ENCODE peak calls at places on chromosomes 16 and 17, in eight cellular contexts. W is neural progenitor cell; X is PC-3; G is SK-N-SH; K is IMR-90; H is colonic mucosa; F is CD8-positive, alpha-beta T cell; D is K562. R is an unnamed sample.

GRCh38 chr17:10114931-10115535 is 83.4 kb downstream of the GAS7 start:
- DNase-seq in X (peak; percentile 46), F (peak; percentile 66), W (no peak), G (peak; percentile 75), H (peak; percentile 77), D (no peak), K (peak; percentile 97), R (peak; percentile 39)

GRCh38 chr16:53429221-53429943 is 4.9 kb upstream of the RBL2 start:
- DNase-seq in F (no peak), W (no peak), G (peak; percentile 48), D (peak; percentile 60), H (no peak), X (peak; percentile 55), K (peak; percentile 79), R (no peak)

GRCh38 chr16:88331989-88332920 is 50.5 kb upstream of the ZNF469 start:
- DNase-seq in D (no peak), K (peak; percentile 100), X (peak; percentile 98), W (no peak), H (no peak), F (no peak), G (no peak), R (no peak)

GRCh38 chr17:44324571-44325275 is at the start of gene SLC25A39:
- DNase-seq in W (peak; percentile 96), K (peak; percentile 93), H (peak; percentile 95), D (peak; percentile 97), G (peak; percentile 98), X (peak; percentile 98), F (peak; percentile 95), R (peak; percentile 90)

GRCh38 chr16:66127459-66128362 is 238.8 kb upstream of the CDH5 start:
- DNase-seq in H (no peak), D (no peak), G (peak; percentile 56), K (no peak), F (no peak), W (peak; percentile 51), X (peak; percentile 23), R (no peak)

GRCh38 chr17:77846531-77847085 is 111.9 kb upstream of the TNRC6C start:
- DNase-seq in W (no peak), H (no peak), F (no peak), K (no peak), D (no peak), X (no peak), G (no peak), R (no peak)

GRCh38 chr17:82756166-82756565 is 4.3 kb downstream of the TBCD start:
- DNase-seq in F (no peak), D (no peak), G (no peak), W (no peak), K (no peak), X (no peak), H (no peak), R (no peak)

GRCh38 chr16:55179858-55180585 is 144.0 kb upstream of the IRX6 start:
- DNase-seq in X (no peak), D (no peak), K (no peak), G (no peak), F (no peak), H (no peak), W (peak; percentile 54), R (no peak)

GRCh38 chr16:2486645-2487516 is 12.0 kb downstream of the TBC1D24 start:
- DNase-seq in K (peak; percentile 23), W (peak; percentile 52), F (peak; percentile 72), H (peak; percentile 64), D (no peak), G (no peak), X (no peak), R (peak; percentile 67)

GRCh38 chr17:61581611-61582349 is 9.2 kb downstream of the NACA2 start:
- DNase-seq in G (no peak), D (no peak), H (no peak), X (peak; percentile 53), F (no peak), W (no peak), K (peak; percentile 2), R (no peak)

GRCh38 chr17:2549392-2550211 is 37.9 kb upstream of the METTL16 start:
- DNase-seq in D (no peak), K (no peak), H (no peak), F (no peak), W (peak; percentile 20), X (no peak), G (no peak), R (no peak)

GRCh38 chr16:87314990-87315420 is 2.2 kb downstream of the C16orf95 start:
- DNase-seq in G (no peak), X (no peak), D (no peak), F (no peak), K (no peak), W (no peak), H (no peak), R (no peak)

GRCh38 chr16:11977206-11978041 is 890 bp downstream of the SNX29 start:
- DNase-seq in D (peak; percentile 49), K (peak; percentile 82), H (no peak), F (no peak), X (peak; percentile 71), G (peak; percentile 52), W (peak; percentile 35), R (no peak)

GRCh38 chr16:71431176-71431575 is 10.7 kb downstream of the TLE7 start:
- DNase-seq in D (no peak), F (no peak), H (no peak), G (no peak), K (no peak), X (no peak), W (no peak), R (no peak)

GRCh38 chr16:23803591-23804123 is 32.1 kb upstream of the PRKCB start:
- DNase-seq in F (peak; percentile 62), X (peak; percentile 44), H (peak; percentile 73), D (peak; percentile 91), W (peak; percentile 81), G (peak; percentile 66), K (peak; percentile 8), R (peak; percentile 72)

GRCh38 chr17:31907342-31907975 is 6.0 kb upstream of the UTP6 start:
- DNase-seq in D (peak; percentile 17), G (no peak), W (no peak), F (no peak), X (peak; percentile 28), K (peak; percentile 70), H (peak; percentile 32), R (no peak)

GRCh38 chr16:2745961-2746360 is 6.5 kb upstream of the SRRM2 start:
- DNase-seq in K (no peak), X (no peak), D (no peak), F (no peak), H (no peak), W (no peak), G (no peak), R (no peak)

GRCh38 chr17:62030264-62030663 is 34.8 kb downstream of the MED13 start:
- DNase-seq in D (no peak), K (no peak), H (no peak), F (no peak), W (no peak), G (no peak), X (no peak), R (no peak)

GRCh38 chr17:47720754-47721533 is 12.1 kb upstream of the TBX21 start:
- DNase-seq in W (peak; percentile 48), F (peak; percentile 66), H (no peak), X (peak; percentile 88), D (no peak), G (peak; percentile 70), K (no peak), R (peak; percentile 61)
- TF ChIP-seq CTCF in W (no peak), F (no peak), H (no peak), X (peak; percentile 23), D (no peak), G (peak; percentile 25), K (no peak), R (no peak)

DNA sequence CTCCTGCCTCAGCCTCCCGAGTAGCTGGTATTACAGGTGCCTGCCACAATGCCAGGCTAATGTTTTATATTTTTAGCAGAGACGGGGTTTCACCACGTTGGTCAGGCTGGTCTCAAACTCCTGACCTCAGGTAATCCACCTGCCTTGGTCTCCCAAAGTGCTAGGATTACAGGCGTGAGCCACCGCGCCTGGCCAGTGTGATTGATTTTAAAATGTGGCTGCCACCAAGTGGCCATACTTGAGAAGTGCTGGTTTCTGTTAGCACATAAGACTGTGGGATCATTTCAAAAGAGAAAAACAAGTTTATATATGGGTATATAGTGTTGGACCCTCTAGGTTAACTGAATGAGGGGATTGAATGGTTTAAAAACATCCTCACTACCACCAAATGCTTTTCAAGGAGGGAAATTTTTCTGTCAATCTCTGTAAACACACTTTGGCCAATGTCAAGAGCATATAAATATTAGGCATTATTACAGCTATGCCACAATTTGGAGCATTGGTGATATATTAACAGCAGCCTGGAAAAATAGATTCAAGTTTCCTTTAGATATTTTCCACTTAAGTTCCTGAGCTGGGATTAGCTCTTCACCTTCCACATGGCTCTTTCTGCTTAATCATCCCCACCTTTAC is 13.5 kb upstream of the DHRS13 start:
- DNase-seq in W (peak; percentile 58), H (peak; percentile 54), X (no peak), G (peak; percentile 49), D (peak; percentile 73), K (peak; percentile 43), F (no peak), R (peak; percentile 34)
- H3K27ac ChIP-seq in W (no peak overlapping the region), H (no peak overlapping the region), X (no peak overlapping the region), G (no peak overlapping the region), D (no peak overlapping the region), K (no peak overlapping the region), F (no peak overlapping the region), R (no peak overlapping the region)

DNA sequence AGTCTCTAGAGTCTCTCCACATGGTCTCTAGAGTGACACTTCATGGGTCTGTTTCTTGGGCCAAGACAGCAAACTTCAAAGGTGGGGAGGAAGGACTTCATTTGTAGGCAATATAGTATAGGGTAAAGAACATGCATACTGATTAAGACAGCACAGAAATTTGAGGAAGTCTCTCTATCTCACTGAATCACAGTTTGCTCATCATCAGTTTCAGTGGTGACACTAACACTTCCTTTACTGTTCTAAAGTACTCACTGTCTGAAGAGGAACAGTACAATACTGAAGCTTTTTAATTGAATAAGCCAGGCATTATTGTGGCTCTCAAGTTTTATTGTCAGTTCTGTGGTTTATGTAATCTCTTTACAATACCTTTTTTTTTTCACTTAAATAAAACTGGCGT is 656.4 kb upstream of the CDH8 start:
- DNase-seq in G (no peak), F (no peak), H (no peak), K (no peak), D (no peak), W (no peak), X (no peak), R (no peak)
- H3K9me3 ChIP-seq in G (no peaks in the 10 kb centered on the region), F (no peaks in the 10 kb centered on the region), H (no peaks in the 10 kb centered on the region), K (peaks cover 17% of the 10 kb centered on the region), D (no peaks in the 10 kb centered on the region), W (peaks cover 8% of the 10 kb centered on the region), X (peaks cover 5% of the 10 kb centered on the region), R (peaks cover 27% of the 10 kb centered on the region)

GRCh38 chr16:57628782-57629181 is 352 bp downstream of the ADGRG1 start:
- DNase-seq in F (no peak), X (no peak), H (no peak), W (no peak), K (no peak), G (no peak), D (no peak), R (no peak)

GRCh38 chr16:57627184-57627871 is 1.1 kb upstream of the ADGRG1 start:
- DNase-seq in G (peak; percentile 59), F (no peak), H (no peak), D (no peak), K (peak; percentile 85), X (peak; percentile 91), W (peak; percentile 75), R (no peak)

GRCh38 chr16:57629516-57630401 is 1.3 kb downstream of the ADGRG1 start:
- DNase-seq in D (no peak), F (no peak), X (no peak), W (no peak), H (no peak), K (no peak), G (no peak), R (no peak)

GRCh38 chr16:57626420-57627170 is 1.8 kb upstream of the ADGRG1 start:
- DNase-seq in F (no peak), K (no peak), W (no peak), G (no peak), D (no peak), H (no peak), X (no peak), R (no peak)

GRCh38 chr16:57628008-57628781 is at the start of gene ADGRG1:
- DNase-seq in K (peak; percentile 97), G (peak; percentile 80), W (peak; percentile 75), X (peak; percentile 92), F (no peak), H (peak; percentile 52), D (peak; percentile 86), R (no peak)
- TF ChIP-seq CTCF in K (peak; percentile 27), G (peak; percentile 29), W (peak; percentile 25), X (peak; percentile 10), F (no peak), H (no peak), D (peak; percentile 45), R (no peak)